ENCODE peak calls at places on chromosomes 1 and 21, in seven cellular contexts. F is stomach, J is kidney, X is lower lobe of right lung, O is RWPE2, E is vagina, A is Panc1. H is an unnamed sample.
A peak's percentile ranks its signal among the peaks of the same experiment; 100 is the strongest.

GRCh38 chr1:21579788-21580187 is 70.6 kb downstream of the ALPL start:
- DNase-seq in F (no peak), J (no peak), X (no peak), O (no peak), E (no peak), A (no peak), H (no peak)

GRCh38 chr1:215992620-215993019 is 425.5 kb downstream of the KCTD3 start:
- DNase-seq in F (no peak), J (no peak), X (no peak), O (no peak), E (no peak), A (no peak), H (no peak)

GRCh38 chr21:14241322-14241721 is 25.4 kb downstream of the RBM11 start:
- DNase-seq in F (no peak), J (no peak), X (no peak), O (no peak), E (no peak), A (no peak), H (no peak)

GRCh38 chr21:43188712-43189151 is 19.9 kb downstream of the CRYAA start:
- DNase-seq in F (peak; percentile 66), J (peak; percentile 39), X (no peak), O (peak; percentile 52), E (no peak), A (no peak), H (no peak)

GRCh38 chr1:244239261-244239770 is 188.2 kb downstream of the ZBTB18 start:
- DNase-seq in F (no peak), J (no peak), X (no peak), O (no peak), E (no peak), A (no peak), H (no peak)

GRCh38 chr1:8477199-8477982 is 159.5 kb downstream of the SLC45A1 start:
- DNase-seq in F (no peak), J (no peak), X (no peak), O (no peak), E (no peak), A (no peak), H (no peak)

GRCh38 chr1:19163261-19163660 is 46.8 kb downstream of the UBR4 start:
- DNase-seq in F (no peak), J (no peak), X (no peak), O (no peak), E (no peak), A (no peak), H (no peak)

GRCh38 chr1:156704930-156705320 is 458 bp downstream of the CRABP2 start:
- DNase-seq in F (peak; percentile 58), J (peak; percentile 83), X (peak; percentile 51), O (peak; percentile 88), E (no peak), A (no peak), H (peak; percentile 58)

GRCh38 chr1:113388017-113388620 is 2.2 kb upstream of the MAGI3 start:
- DNase-seq in F (no peak), J (no peak), X (no peak), O (no peak), E (no peak), A (no peak), H (no peak)

GRCh38 chr1:77514871-77515776 is 167.3 kb downstream of the ZZZ3 start:
- DNase-seq in F (no peak), J (no peak), X (no peak), O (no peak), E (no peak), A (no peak), H (no peak)

GRCh38 chr21:20997308-20997632 is 939 bp upstream of the NCAM2 start:
- DNase-seq in F (no peak), J (peak; percentile 63), X (no peak), O (no peak), E (no peak), A (no peak), H (no peak)

GRCh38 chr1:175818929-175819328 is 75.5 kb upstream of the TNR start:
- DNase-seq in F (no peak), J (no peak), X (no peak), O (no peak), E (no peak), A (no peak), H (no peak)

GRCh38 chr1:112934562-112934952 is 21.4 kb downstream of the SLC16A1 start:
- DNase-seq in F (no peak), J (no peak), X (no peak), O (no peak), E (no peak), A (no peak), H (no peak)

GRCh38 chr1:8120693-8121260 is 94.7 kb upstream of the ERRFI1 start:
- DNase-seq in F (peak; percentile 67), J (no peak), X (no peak), O (no peak), E (no peak), A (peak; percentile 51), H (no peak)

GRCh38 chr21:33441489-33442477 is 38.0 kb downstream of the TMEM50B start:
- DNase-seq in F (no peak), J (no peak), X (peak; percentile 68), O (no peak), E (no peak), A (no peak), H (no peak)

GRCh38 chr1:112460672-112461071 is 48.1 kb upstream of the WNT2B start:
- DNase-seq in F (no peak), J (no peak), X (no peak), O (no peak), E (no peak), A (no peak), H (no peak)

GRCh38 chr1:117059678-117060440 is at the start of gene TTF2:
- DNase-seq in F (peak; percentile 93), J (peak; percentile 95), X (peak; percentile 89), O (peak; percentile 96), E (no peak), A (peak; percentile 89), H (peak; percentile 85)
- H3K9me3 ChIP-seq in F (no peaks in the 10 kb centered on the region), J (no peaks in the 10 kb centered on the region), X (no peaks in the 10 kb centered on the region), O (no peaks in the 10 kb centered on the region), E (no peaks in the 10 kb centered on the region), A (no peaks in the 10 kb centered on the region), H (no peaks in the 10 kb centered on the region)

DNA sequence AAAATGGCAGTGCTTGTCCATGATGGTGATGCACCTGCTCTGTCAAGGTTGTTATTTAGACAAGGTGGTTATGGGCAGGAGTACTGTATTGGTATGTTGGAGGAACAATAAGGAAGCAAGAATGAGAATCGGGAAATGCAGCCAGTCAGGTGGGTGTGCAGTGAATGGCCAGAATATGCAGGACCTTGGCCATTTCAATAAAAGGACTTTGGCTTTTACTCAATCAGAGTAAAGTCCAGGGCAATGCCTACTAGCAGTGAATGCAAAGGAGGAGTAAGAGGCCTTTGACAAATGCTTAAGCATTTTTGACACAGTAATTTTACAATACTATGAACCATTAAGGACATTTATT is 2.4 kb upstream of the CHML start:
- DNase-seq in F (no peak), J (no peak), X (no peak), O (no peak), E (no peak), A (no peak), H (no peak)
- H3K27ac ChIP-seq in F (no peak overlapping the region), J (no peak overlapping the region), X (no peak overlapping the region), O (no peak overlapping the region), E (no peak overlapping the region), A (no peak overlapping the region), H (no peak overlapping the region)

GRCh38 chr1:16152521-16153087 is 3.3 kb downstream of the EPHA2 start:
- DNase-seq in F (no peak), J (peak; percentile 88), X (no peak), O (no peak), E (no peak), A (no peak), H (no peak)
- H3K4me3 ChIP-seq in F (peak overlapping the region; percentile 56), J (peak overlapping the region; percentile 76), X (peak overlapping the region; percentile 78), O (peak overlapping the region; percentile 68), E (peak overlapping the region; percentile 61), A (peak overlapping the region; percentile 91), H (peak overlapping the region; percentile 76)

GRCh38 chr21:30209571-30209970 is 6.3 kb downstream of the CLDN8 start:
- DNase-seq in F (no peak), J (peak; percentile 19), X (no peak), O (no peak), E (no peak), A (no peak), H (no peak)
- H3K9me3 ChIP-seq in F (no peaks in the 10 kb centered on the region), J (no peaks in the 10 kb centered on the region), X (no peaks in the 10 kb centered on the region), O (no peaks in the 10 kb centered on the region), E (no peaks in the 10 kb centered on the region), A (no peaks in the 10 kb centered on the region), H (no peaks in the 10 kb centered on the region)

GRCh38 chr1:230307213-230307612 is 118.9 kb downstream of the PGBD5 start:
- DNase-seq in F (no peak), J (peak; percentile 28), X (no peak), O (no peak), E (no peak), A (no peak), H (no peak)
- H3K27ac ChIP-seq in F (no peak overlapping the region), J (no peak overlapping the region), X (no peak overlapping the region), O (peak overlapping the region; percentile 61), E (no peak overlapping the region), A (no peak overlapping the region), H (no peak overlapping the region)

DNA sequence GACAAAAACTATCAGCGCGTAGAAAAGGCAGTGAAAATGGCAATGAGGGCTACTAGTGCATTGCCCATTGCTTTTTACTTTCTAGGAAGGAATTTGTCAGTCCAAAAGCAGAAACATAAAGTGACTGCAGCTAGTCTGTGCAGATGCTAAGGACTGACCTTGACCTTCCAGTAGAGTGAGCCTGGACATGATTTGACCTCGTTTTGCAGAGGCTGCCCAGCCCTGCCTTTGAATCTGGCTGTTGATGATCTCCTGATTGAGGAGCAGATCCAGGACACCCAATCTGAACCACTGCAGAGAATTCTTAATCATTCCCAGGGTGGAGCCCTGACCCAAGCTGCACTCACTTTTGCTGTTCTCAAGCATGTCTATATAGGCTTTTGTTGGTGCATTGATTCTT is 21.6 kb downstream of the DYRK3 start:
- DNase-seq in F (no peak), J (no peak), X (no peak), O (no peak), E (no peak), A (no peak), H (no peak)
- H3K4me3 ChIP-seq in F (no peak overlapping the region), J (no peak overlapping the region), X (no peak overlapping the region), O (no peak overlapping the region), E (no peak overlapping the region), A (no peak overlapping the region), H (no peak overlapping the region)

GRCh38 chr1:233461847-233462246 is 134.3 kb downstream of the MAP3K21 start:
- DNase-seq in F (no peak), J (no peak), X (no peak), O (no peak), E (no peak), A (no peak), H (no peak)

GRCh38 chr1:233460692-233461091 is 133.2 kb downstream of the MAP3K21 start:
- DNase-seq in F (no peak), J (no peak), X (no peak), O (no peak), E (no peak), A (no peak), H (no peak)

GRCh38 chr1:233470738-233471499 is 143.0 kb upstream of the KCNK1 start:
- DNase-seq in F (no peak), J (no peak), X (no peak), O (no peak), E (no peak), A (no peak), H (no peak)

GRCh38 chr1:233459968-233460367 is 132.4 kb downstream of the MAP3K21 start:
- DNase-seq in F (no peak), J (no peak), X (no peak), O (no peak), E (no peak), A (no peak), H (no peak)

GRCh38 chr1:233465745-233466343 is 138.3 kb downstream of the MAP3K21 start:
- DNase-seq in F (no peak), J (no peak), X (no peak), O (no peak), E (no peak), A (no peak), H (no peak)
- H3K9me3 ChIP-seq in F (peaks cover 12% of the 10 kb centered on the region), J (no peaks in the 10 kb centered on the region), X (no peaks in the 10 kb centered on the region), O (no peaks in the 10 kb centered on the region), E (no peaks in the 10 kb centered on the region), A (no peaks in the 10 kb centered on the region), H (no peaks in the 10 kb centered on the region)